ENCODE peak calls at places on chromosomes 2 and 18, in four cellular contexts. D is CD8-positive, alpha-beta T cell; J is PC-9; K is psoas muscle. P is an unnamed sample.

GRCh38 chr2:241389697-241390096 is 33.6 kb downstream of the FARP2 start:
- DNase-seq in J (no peak), D (no peak), K (no peak), P (no peak)

GRCh38 chr2:184599054-184599874 is 935 bp downstream of the ZNF804A start:
- DNase-seq in D (no peak), J (no peak), K (no peak), P (no peak)

GRCh38 chr2:226796012-226796839 is 3.4 kb downstream of the IRS1 start:
- DNase-seq in D (no peak), K (peak; percentile 57), J (no peak), P (no peak)

GRCh38 chr18:52333860-52334259 is 6.1 kb upstream of the DCC start:
- DNase-seq in J (no peak), K (no peak), D (no peak), P (no peak)

GRCh38 chr2:42052702-42053481 is 5.1 kb downstream of the PKDCC start:
- DNase-seq in J (no peak), K (no peak), D (no peak), P (no peak)

GRCh38 chr2:42360890-42361727 is at the start of gene COX7A2L:
- DNase-seq in J (peak; percentile 91), K (peak; percentile 99), D (peak; percentile 98), P (peak; percentile 99)

GRCh38 chr18:24600076-24600654 is 139.7 kb downstream of the HRH4 start:
- DNase-seq in J (no peak), D (no peak), K (no peak), P (peak; percentile 16)

GRCh38 chr18:67456691-67457090 is 59.8 kb downstream of the DSEL start:
- DNase-seq in J (no peak), K (no peak), D (no peak), P (no peak)

GRCh38 chr2:30218814-30219213 is 12.5 kb upstream of the LBH start:
- DNase-seq in D (no peak), K (no peak), J (peak; percentile 100), P (no peak)

GRCh38 chr2:101249826-101250225 is 2.9 kb upstream of the CNOT11 start:
- DNase-seq in J (no peak), K (no peak), D (no peak), P (no peak)

GRCh38 chr2:128402921-128403670 is 84.4 kb upstream of the HS6ST1 start:
- DNase-seq in K (peak; percentile 26), D (no peak), J (no peak), P (peak; percentile 59)

GRCh38 chr2:88651646-88652045 is 24.4 kb upstream of the EIF2AK3 start:
- DNase-seq in K (no peak), D (no peak), J (peak; percentile 86), P (no peak)

GRCh38 chr18:49071365-49071764 is 120.6 kb upstream of the SMAD7 start:
- DNase-seq in D (no peak), K (no peak), J (no peak), P (no peak)

GRCh38 chr18:35851286-35851967 is 121.1 kb upstream of the RMP24 start:
- DNase-seq in D (no peak), K (no peak), J (no peak), P (no peak)

GRCh38 chr2:240894006-240894405 is 1.9 kb downstream of the MAB21L4 start:
- DNase-seq in J (peak; percentile 90), D (no peak), K (no peak), P (no peak)

GRCh38 chr2:81853331-81853730 is 1548.8 kb upstream of the LRRTM1 start:
- DNase-seq in J (no peak), D (no peak), K (no peak), P (no peak)

GRCh38 chr2:238709324-238709723 is 138.6 kb upstream of the TWIST2 start:
- DNase-seq in D (no peak), K (no peak), J (no peak), P (no peak)

GRCh38 chr2:231761735-231762134 is 19.3 kb downstream of the PDE6D start:
- DNase-seq in D (no peak), J (no peak), K (no peak), P (no peak)

GRCh38 chr18:13879937-13880336 is 35.4 kb downstream of the MC2R start:
- DNase-seq in D (no peak), J (no peak), K (no peak), P (no peak)

GRCh38 chr2:120404274-120404673 is 58.3 kb downstream of the INHBB start:
- DNase-seq in K (no peak), D (no peak), J (no peak), P (no peak)

GRCh38 chr18:13558790-13559189 is 167.6 kb downstream of the FAM210A start:
- DNase-seq in J (no peak), K (no peak), D (no peak), P (no peak)

GRCh38 chr18:35030234-35030989 is 10.8 kb upstream of the MAPRE2 start:
- DNase-seq in D (no peak), K (no peak), J (no peak), P (no peak)

GRCh38 chr2:34401186-34401585 is 802.1 kb upstream of the FAM98A start:
- DNase-seq in J (no peak), K (no peak), D (no peak), P (no peak)

GRCh38 chr2:69947078-69947801 is 14.2 kb downstream of the ASPRV1 start:
- DNase-seq in K (no peak), J (peak; percentile 53), D (no peak), P (no peak)

GRCh38 chr2:67012165-67012564 is 385.0 kb upstream of the ETAA1 start:
- DNase-seq in D (no peak), J (no peak), K (no peak), P (no peak)

GRCh38 chr2:11753452-11753885 is 7.0 kb downstream of the LPIN1 start:
- DNase-seq in D (peak; percentile 47), K (no peak), J (peak; percentile 98), P (no peak)

GRCh38 chr18:69239849-69240248 is 160.8 kb upstream of the DOK6 start:
- DNase-seq in D (no peak), K (no peak), J (no peak), P (peak; percentile 54)

GRCh38 chr2:70463581-70463980 is 90.0 kb downstream of the TGFA start:
- DNase-seq in K (no peak), D (no peak), J (no peak), P (no peak)

GRCh38 chr18:9293948-9294347 is 40.6 kb upstream of the TWSG1 start:
- DNase-seq in D (no peak), K (no peak), J (no peak), P (no peak)
- H3K9me3 ChIP-seq in D (peaks cover 5% of the 10 kb centered on the region), K (peaks cover 18% of the 10 kb centered on the region), J (no peaks in the 10 kb centered on the region), P (peaks cover 11% of the 10 kb centered on the region)

DNA sequence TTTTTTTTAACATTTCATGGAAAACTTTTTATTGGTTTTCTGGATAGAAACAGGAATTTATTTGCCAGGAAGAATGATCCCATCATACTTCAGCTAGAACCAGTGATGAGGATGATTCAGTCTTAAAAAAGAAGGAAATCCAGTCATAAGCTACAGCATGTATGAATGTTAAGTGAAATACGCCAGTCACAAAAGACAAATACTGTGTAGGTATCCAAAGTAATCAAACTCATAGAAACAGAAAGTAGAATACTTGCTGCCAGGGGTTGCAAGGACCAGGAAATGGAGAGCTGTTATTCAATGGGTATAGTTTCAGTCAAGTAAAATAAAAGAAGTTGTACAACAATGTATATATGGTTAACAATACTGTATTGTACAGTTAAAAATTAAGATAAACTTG is 21.3 kb downstream of the PSME4 start:
- DNase-seq in D (no peak), J (no peak), K (no peak), P (no peak)
- H3K27ac ChIP-seq in D (no peak overlapping the region), J (no peak overlapping the region), K (no peak overlapping the region), P (no peak overlapping the region)

DNA sequence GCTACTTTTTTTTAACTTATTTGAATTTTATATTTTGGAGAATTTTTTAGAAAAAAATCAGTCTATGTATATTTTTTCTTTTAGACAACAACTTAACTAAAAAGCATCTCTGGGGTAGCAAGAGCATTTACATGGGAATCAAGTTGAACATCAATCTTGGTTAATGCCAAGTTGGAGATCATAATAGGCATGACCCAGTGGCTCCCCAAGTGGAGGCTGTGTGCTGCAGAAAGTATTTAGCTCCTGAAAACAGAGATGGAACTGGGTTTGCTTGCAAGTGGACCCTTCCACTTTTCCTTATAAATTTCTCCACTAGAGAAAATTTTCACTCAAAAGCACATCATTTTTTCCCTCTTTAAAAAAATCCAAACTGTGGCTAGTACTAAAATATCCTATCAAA is 23.9 kb upstream of the CAVIN2 start:
- DNase-seq in D (no peak), K (no peak), J (no peak), P (peak; percentile 54)
- TF ChIP-seq CTCF in D (no peak), K (no peak), J (no peak), P (peak; percentile 64)

GRCh38 chr2:129914538-129915302 is 64.7 kb upstream of the RAB6C start:
- DNase-seq in D (no peak), J (no peak), K (no peak), P (no peak)

GRCh38 chr2:129915303-129915840 is 64.1 kb upstream of the RAB6C start:
- DNase-seq in J (no peak), K (no peak), D (no peak), P (no peak)

GRCh38 chr2:129913695-129914495 is 65.6 kb upstream of the RAB6C start:
- DNase-seq in J (no peak), D (no peak), K (no peak), P (no peak)

GRCh38 chr2:129922571-129923264 is 56.7 kb upstream of the RAB6C start:
- DNase-seq in K (no peak), J (no peak), D (no peak), P (peak; percentile 71)

DNA sequence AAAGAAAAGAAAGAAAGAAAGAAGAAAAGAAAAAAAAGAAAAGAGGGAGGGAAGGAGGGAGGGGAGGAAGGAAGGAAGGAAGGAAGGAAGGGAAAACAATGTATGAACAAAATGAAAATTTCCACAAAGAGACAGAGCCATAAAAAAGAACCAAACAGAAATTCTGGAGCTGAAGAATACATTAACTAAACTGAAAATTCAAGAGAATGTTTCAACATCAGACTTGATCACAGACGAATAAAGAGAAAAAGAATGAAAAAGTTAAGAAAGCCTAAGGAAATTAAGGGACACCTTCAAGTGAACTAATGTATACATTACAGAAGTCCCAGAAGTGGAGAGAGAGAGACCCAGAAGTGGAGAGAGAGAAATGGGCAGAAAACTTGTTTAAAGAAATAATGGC is 60.9 kb upstream of the RAB6C start:
- DNase-seq in K (no peak), J (no peak), D (no peak), P (no peak)
- H3K9me3 ChIP-seq in K (peaks cover 11% of the 10 kb centered on the region), J (peaks cover 3% of the 10 kb centered on the region), D (no peaks in the 10 kb centered on the region), P (peaks cover 3% of the 10 kb centered on the region)

DNA sequence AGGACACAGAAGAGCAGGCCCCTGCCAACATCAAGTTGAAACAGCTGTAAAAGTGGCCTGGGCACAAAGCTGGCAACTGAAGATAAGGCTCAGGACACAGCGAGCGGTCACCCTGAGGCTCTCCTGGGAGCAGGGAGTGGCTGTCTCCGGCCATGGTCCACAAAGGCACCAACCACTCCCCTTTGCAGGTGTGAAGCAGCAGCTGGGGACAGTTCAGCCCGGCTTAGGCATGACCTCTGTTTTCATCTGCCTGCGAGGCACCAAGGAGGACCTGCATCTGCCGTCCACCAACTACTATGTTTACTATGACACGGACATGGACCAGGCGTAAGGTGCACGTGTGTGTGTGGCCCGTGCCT is 12.9 kb downstream of the TGOLN2 start:
- DNase-seq in K (no peak), J (no peak), D (no peak), P (no peak)
- H3K27ac ChIP-seq in K (no peak overlapping the region), J (no peak overlapping the region), D (no peak overlapping the region), P (no peak overlapping the region)

P was measured in WERI-Rb-1.